ENCODE peak calls at places on chromosomes 12 and 14, in five cellular contexts. D, C, P, R and A are unnamed samples.

GRCh38 chr14:104486222-104486743 is 93.3 kb upstream of the C14orf180 start:
- DNase-seq in D (no peak), C (no peak), P (no peak), R (no peak), A (no peak)

GRCh38 chr12:54416908-54417603 is 2.0 kb downstream of the ITGA5 start:
- DNase-seq in D (no peak), C (no peak), P (no peak), R (no peak), A (no peak)

GRCh38 chr14:104810316-104810715 is 9.4 kb downstream of the ZBTB42 start:
- DNase-seq in D (no peak), C (no peak), P (no peak), R (no peak), A (no peak)

GRCh38 chr14:42884100-42884499 is 1277.4 kb downstream of the LRFN5 start:
- DNase-seq in D (no peak), C (no peak), P (no peak), R (no peak), A (no peak)

GRCh38 chr14:92906823-92907222 is 16.1 kb upstream of the CHGA start:
- DNase-seq in D (peak), C (no peak), P (no peak), R (no peak), A (no peak)

GRCh38 chr12:111446044-111446581 is 40.4 kb downstream of the SH2B3 start:
- DNase-seq in D (no peak), C (no peak), P (no peak), R (no peak), A (no peak)

GRCh38 chr12:52990206-52990605 is 16.1 kb upstream of the EIF4B start:
- DNase-seq in D (no peak), C (no peak), P (no peak), R (no peak), A (no peak)

GRCh38 chr12:80837342-80837978 is 100.3 kb downstream of the LIN7A start:
- DNase-seq in D (peak), C (no peak), P (peak), R (peak), A (peak)

GRCh38 chr12:80293347-80293746 is 150.7 kb upstream of the PTPRQ start:
- DNase-seq in D (no peak), C (peak), P (no peak), R (no peak), A (no peak)

GRCh38 chr12:111056618-111057521 is 136.5 kb upstream of the MYL2 start:
- DNase-seq in D (no peak), C (peak), P (no peak), R (no peak), A (no peak)

GRCh38 chr12:33222357-33222756 is 217.3 kb downstream of the SYT10 start:
- DNase-seq in D (no peak), C (no peak), P (no peak), R (no peak), A (no peak)

GRCh38 chr12:126667340-126667739 is 1599.6 kb upstream of the TMEM132C start:
- DNase-seq in D (no peak), C (no peak), P (no peak), R (no peak), A (no peak)

GRCh38 chr14:80385340-80385739 is 174.0 kb upstream of the DIO2 start:
- DNase-seq in D (no peak), C (no peak), P (no peak), R (no peak), A (no peak)

GRCh38 chr12:105409881-105410471 is 79.5 kb downstream of the C12orf75 start:
- DNase-seq in D (no peak), C (no peak), P (no peak), R (no peak), A (peak)

GRCh38 chr12:53701518-53702264 is 25.6 kb downstream of the CALCOCO1 start:
- DNase-seq in D (peak), C (peak), P (no peak), R (no peak), A (peak)

GRCh38 chr14:95679148-95679547 is 7.1 kb upstream of the TCL1B start:
- DNase-seq in D (no peak), C (no peak), P (no peak), R (no peak), A (no peak)

GRCh38 chr14:20986811-20987210 is 3.0 kb upstream of the METTL17 start:
- DNase-seq in D (peak), C (no peak), P (no peak), R (no peak), A (no peak)

DNA sequence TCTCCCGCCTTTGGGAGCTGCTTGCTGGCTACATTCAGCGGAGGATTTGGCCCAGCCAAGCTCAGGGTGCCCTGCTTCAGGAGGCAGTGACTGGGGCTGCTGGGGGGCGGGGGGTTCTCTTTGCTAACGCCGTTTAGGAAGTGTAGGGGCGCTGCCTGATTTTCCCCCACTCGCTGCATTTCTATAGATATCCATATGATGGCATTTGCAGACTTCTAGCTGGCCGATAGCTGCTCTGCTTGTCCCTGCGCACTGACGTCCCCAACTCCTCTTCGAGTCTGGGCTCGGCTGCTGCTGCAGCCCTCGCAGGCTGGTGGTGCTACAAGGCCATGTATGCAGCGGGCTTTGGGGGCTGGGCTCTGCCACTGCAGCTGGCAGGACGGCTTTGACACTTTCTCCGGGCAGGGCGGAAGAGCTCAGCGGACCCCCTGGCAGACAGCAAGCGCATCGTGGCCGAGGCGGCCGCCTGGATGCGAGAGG is 3.1 kb downstream of the LRFN5 start:
- DNase-seq in D (no peak), C (no peak), P (no peak), R (no peak), A (peak)
- TF ChIP-seq SUZ12 in D (no peak), C (no peak), P (no peak), R (no peak), A (no peak)

GRCh38 chr14:54177861-54178591 is 218.8 kb upstream of the CDKN3 start:
- DNase-seq in D (no peak), C (no peak), P (no peak), R (no peak), A (no peak)

GRCh38 chr14:54186821-54187365 is 209.9 kb upstream of the CDKN3 start:
- DNase-seq in D (no peak), C (no peak), P (no peak), R (no peak), A (no peak)

GRCh38 chr14:54177009-54177408 is 219.8 kb upstream of the CDKN3 start:
- DNase-seq in D (no peak), C (no peak), P (no peak), R (no peak), A (no peak)

GRCh38 chr14:54187439-54187838 is 209.4 kb upstream of the CDKN3 start:
- DNase-seq in D (no peak), C (no peak), P (no peak), R (no peak), A (no peak)

DNA sequence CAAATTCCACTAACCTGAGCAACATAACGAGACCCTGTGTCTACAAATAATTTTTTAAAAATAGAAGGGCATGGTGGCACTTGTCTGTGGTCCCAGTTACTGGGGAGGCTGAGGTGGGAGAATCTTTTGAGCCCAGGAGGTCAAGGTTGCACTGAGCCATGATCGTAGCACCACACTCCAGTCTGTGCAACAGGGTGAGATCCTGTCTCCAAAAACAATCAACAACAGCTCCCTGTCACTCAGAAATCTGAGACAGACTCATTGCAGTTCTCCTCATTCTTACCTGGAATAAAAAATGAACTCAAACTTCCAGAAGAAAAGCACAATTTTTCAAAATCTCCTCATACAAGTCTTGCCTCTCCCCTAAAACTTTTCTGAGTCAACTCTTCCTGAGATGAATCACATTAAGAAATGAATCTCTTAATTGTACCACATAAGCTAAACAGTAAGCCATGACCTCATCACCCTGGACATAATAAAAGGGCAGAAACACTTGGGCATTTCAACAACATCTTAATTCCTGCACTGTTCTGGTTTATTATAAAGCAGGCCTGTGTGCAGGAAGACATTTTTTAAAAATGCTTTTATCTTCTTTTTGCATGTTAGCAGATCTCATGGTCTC is 214.3 kb upstream of the CDKN3 start:
- DNase-seq in D (peak), C (no peak), P (no peak), R (no peak), A (no peak)
- TF ChIP-seq SUZ12 in D (no peak), C (no peak), P (no peak), R (no peak), A (no peak)

GRCh38 chr12:31362759-31363415 is 36.9 kb upstream of the SINHCAF start:
- DNase-seq in D (peak), C (peak), P (peak), R (no peak), A (no peak)

GRCh38 chr12:31362115-31362758 is 36.3 kb upstream of the SINHCAF start:
- DNase-seq in D (peak), C (no peak), P (peak), R (no peak), A (peak)

GRCh38 chr12:31361730-31362114 is 35.8 kb upstream of the SINHCAF start:
- DNase-seq in D (no peak), C (no peak), P (no peak), R (no peak), A (no peak)

GRCh38 chr12:31363826-31364225 is 37.9 kb upstream of the SINHCAF start:
- DNase-seq in D (no peak), C (no peak), P (no peak), R (no peak), A (no peak)

GRCh38 chr12:31363416-31363809 is 37.5 kb upstream of the SINHCAF start:
- DNase-seq in D (no peak), C (no peak), P (no peak), R (no peak), A (no peak)
- TF ChIP-seq SUZ12 in D (no peak), C (no peak), P (no peak), R (no peak), A (no peak)

GRCh38 chr14:103391048-103391447 is 5.8 kb downstream of the MARK3 start:
- DNase-seq in D (peak), C (no peak), P (no peak), R (no peak), A (no peak)
- TF ChIP-seq SUZ12 in D (no peak), C (no peak), P (no peak), R (no peak), A (no peak)

GRCh38 chr12:4978737-4979136 is 64.9 kb upstream of the KCNA5 start:
- DNase-seq in D (no peak), C (no peak), P (no peak), R (no peak), A (no peak)
- TF ChIP-seq SUZ12 in D (no peak), C (no peak), P (no peak), R (no peak), A (no peak)

GRCh38 chr14:77848031-77848430 is 48.1 kb downstream of the ADCK1 start:
- DNase-seq in D (no peak), C (no peak), P (no peak), R (no peak), A (no peak)
- TF ChIP-seq SUZ12 in D (no peak), C (no peak), P (no peak), R (no peak), A (no peak)

GRCh38 chr12:42904683-42905418 is 315.3 kb upstream of the PRICKLE1 start:
- DNase-seq in D (no peak), C (no peak), P (no peak), R (no peak), A (no peak)
- TF ChIP-seq SUZ12 in D (no peak), C (no peak), P (no peak), R (no peak), A (no peak)